ENCODE peak calls at places on chromosomes 12 and 14, in seven cellular contexts. J is AG04450, C is WERI-Rb-1, U is mucosa of descending colon, Q is esophagus muscularis mucosa, Z is GM13977, S is tibial artery. D is an unnamed sample.

GRCh38 chr12:124720687-124721500 is 142.8 kb downstream of the SCARB1 start:
- DNase-seq in U (no peak), S (no peak), J (no peak), Z (no peak), Q (no peak), C (peak; percentile 98), D (no peak)

GRCh38 chr12:116577149-116577548 is 18.0 kb downstream of the MAP1LC3B2 start:
- DNase-seq in J (no peak), Q (no peak), Z (no peak), S (no peak), C (no peak), U (no peak), D (no peak)

GRCh38 chr14:35858521-35859209 is 32.5 kb downstream of the BRMS1L start:
- DNase-seq in J (no peak), U (no peak), Z (no peak), S (no peak), C (no peak), Q (no peak), D (no peak)

GRCh38 chr14:74357585-74357984 is 9.3 kb downstream of the VRTN start:
- DNase-seq in S (no peak), J (no peak), Z (no peak), Q (no peak), U (no peak), C (no peak), D (no peak)

GRCh38 chr12:2053675-2054070 is 886 bp downstream of the CACNA1C start:
- DNase-seq in C (no peak), Z (no peak), U (no peak), S (peak; percentile 72), Q (no peak), J (no peak), D (no peak)

GRCh38 chr12:93886533-93887511 is 209.6 kb downstream of the CRADD start:
- DNase-seq in U (no peak), Q (peak; percentile 39), S (no peak), J (peak; percentile 51), C (no peak), Z (no peak), D (no peak)

GRCh38 chr14:41498959-41499358 is 107.7 kb upstream of the LRFN5 start:
- DNase-seq in S (no peak), J (no peak), U (no peak), C (no peak), Q (no peak), Z (no peak), D (no peak)

GRCh38 chr14:71232506-71232905 is 325.2 kb downstream of the PCNX1 start:
- DNase-seq in J (no peak), U (no peak), Q (no peak), Z (no peak), C (no peak), S (no peak), D (no peak)

GRCh38 chr12:26429070-26429691 is 233.8 kb downstream of the SSPN start:
- DNase-seq in J (no peak), U (no peak), Q (no peak), C (no peak), S (no peak), Z (no peak), D (no peak)

GRCh38 chr14:105863296-105864108 is 337.1 kb downstream of the TMEM121 start:
- DNase-seq in S (peak; percentile 54), J (no peak), Z (peak; percentile 4), U (peak; percentile 10), C (no peak), Q (no peak), D (no peak)

GRCh38 chr14:54840336-54840735 is 62.3 kb downstream of the GCH1 start:
- DNase-seq in U (no peak), Z (no peak), S (no peak), Q (no peak), C (no peak), J (no peak), D (no peak)

GRCh38 chr14:88710709-88711108 is 82.0 kb downstream of the EML5 start:
- DNase-seq in Q (no peak), U (no peak), Z (no peak), C (no peak), J (no peak), S (no peak), D (no peak)

GRCh38 chr14:49972840-49973239 is 80.0 kb downstream of the ARF6 start:
- DNase-seq in U (peak; percentile 69), C (no peak), Z (no peak), S (no peak), J (peak; percentile 60), Q (no peak), D (no peak)

GRCh38 chr12:113786107-113786506 is 180.0 kb downstream of the RBM19 start:
- DNase-seq in U (no peak), J (no peak), S (no peak), Q (no peak), Z (no peak), C (no peak), D (no peak)
- TF ChIP-seq CTCF in U (no peak), J (peak; percentile 17), S (no peak), Q (no peak), Z (no peak), C (peak; percentile 57), D (no peak)

GRCh38 chr12:88578821-88579518 is 1.3 kb downstream of the KITLG start:
- DNase-seq in S (no peak), C (no peak), Q (no peak), J (no peak), Z (peak; percentile 12), U (peak; percentile 40), D (no peak)
- TF ChIP-seq CTCF in S (peak; percentile 21), C (peak; percentile 3), Q (peak; percentile 30), J (peak; percentile 57), Z (no peak), U (peak; percentile 39), D (no peak)

GRCh38 chr14:20606902-20607242 is 15.7 kb upstream of the RNASE12 start:
- DNase-seq in Q (no peak), S (no peak), Z (no peak), J (no peak), U (no peak), C (no peak), D (no peak)

GRCh38 chr14:20608383-20609095 is 17.4 kb upstream of the RNASE12 start:
- DNase-seq in S (no peak), U (no peak), Z (no peak), C (no peak), Q (no peak), J (no peak), D (no peak)

GRCh38 chr14:20607617-20608016 is 16.4 kb upstream of the RNASE12 start:
- DNase-seq in U (no peak), C (no peak), S (no peak), J (no peak), Z (peak; percentile 32), Q (no peak), D (no peak)

GRCh38 chr14:20604291-20604690 is 13.1 kb upstream of the RNASE12 start:
- DNase-seq in J (no peak), S (no peak), U (no peak), C (no peak), Q (no peak), Z (no peak), D (no peak)

DNA sequence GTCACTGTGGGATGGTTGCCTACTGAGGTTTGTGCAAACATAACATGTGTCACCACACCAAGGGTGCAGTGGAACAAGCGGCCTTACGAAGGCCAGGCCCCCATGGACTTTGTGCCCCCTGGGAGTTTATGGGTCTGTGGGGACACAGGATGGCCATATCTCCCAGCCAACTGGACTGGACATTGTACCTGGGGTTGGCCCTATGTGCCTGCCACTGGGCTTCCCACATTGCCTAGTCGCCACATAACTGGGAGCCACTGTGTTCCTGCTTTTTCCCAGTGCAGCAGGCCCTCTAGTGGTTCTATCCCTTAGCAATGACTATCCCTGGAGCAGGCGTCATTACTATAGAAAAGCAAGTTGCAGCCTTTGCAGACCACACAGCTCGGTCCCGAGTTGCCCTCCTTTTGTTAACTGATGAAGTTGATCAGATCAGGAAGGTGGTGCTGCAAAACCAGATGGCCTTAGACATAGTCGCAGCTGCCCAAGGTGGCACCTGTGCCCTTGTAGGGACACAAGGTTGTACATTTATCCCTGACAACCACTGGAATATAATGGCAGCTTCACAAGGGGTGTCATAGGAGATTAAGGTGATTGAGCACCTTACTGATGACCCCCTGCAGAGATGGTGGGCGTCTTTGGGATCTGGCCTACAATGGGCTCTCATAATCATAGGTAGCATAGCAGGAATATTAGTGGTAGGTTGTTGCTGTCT is 15.2 kb upstream of the RNASE12 start:
- DNase-seq in C (peak; percentile 48), U (peak; percentile 51), J (no peak), Q (no peak), Z (no peak), S (no peak), D (no peak)
- TF ChIP-seq CTCF in C (peak; percentile 72), U (peak; percentile 21), J (peak; percentile 62), Q (no peak), Z (peak; percentile 43), S (peak; percentile 12), D (peak; percentile 44)

GRCh38 chr12:52003591-52003990 is 3.2 kb upstream of the TAMALIN start:
- DNase-seq in U (no peak), Q (no peak), S (no peak), J (no peak), C (no peak), Z (no peak), D (no peak)

GRCh38 chr12:52005903-52006703 is 643 bp upstream of the TAMALIN start:
- DNase-seq in S (peak; percentile 85), Z (peak; percentile 86), U (peak; percentile 61), Q (no peak), C (no peak), J (no peak), D (peak; percentile 80)

GRCh38 chr12:52003016-52003550 is 3.7 kb upstream of the TAMALIN start:
- DNase-seq in Z (no peak), U (no peak), S (no peak), Q (no peak), C (no peak), J (no peak), D (no peak)

GRCh38 chr12:52005218-52005902 is 1.4 kb upstream of the TAMALIN start:
- DNase-seq in J (no peak), U (no peak), Z (no peak), Q (no peak), S (no peak), C (no peak), D (no peak)

DNA sequence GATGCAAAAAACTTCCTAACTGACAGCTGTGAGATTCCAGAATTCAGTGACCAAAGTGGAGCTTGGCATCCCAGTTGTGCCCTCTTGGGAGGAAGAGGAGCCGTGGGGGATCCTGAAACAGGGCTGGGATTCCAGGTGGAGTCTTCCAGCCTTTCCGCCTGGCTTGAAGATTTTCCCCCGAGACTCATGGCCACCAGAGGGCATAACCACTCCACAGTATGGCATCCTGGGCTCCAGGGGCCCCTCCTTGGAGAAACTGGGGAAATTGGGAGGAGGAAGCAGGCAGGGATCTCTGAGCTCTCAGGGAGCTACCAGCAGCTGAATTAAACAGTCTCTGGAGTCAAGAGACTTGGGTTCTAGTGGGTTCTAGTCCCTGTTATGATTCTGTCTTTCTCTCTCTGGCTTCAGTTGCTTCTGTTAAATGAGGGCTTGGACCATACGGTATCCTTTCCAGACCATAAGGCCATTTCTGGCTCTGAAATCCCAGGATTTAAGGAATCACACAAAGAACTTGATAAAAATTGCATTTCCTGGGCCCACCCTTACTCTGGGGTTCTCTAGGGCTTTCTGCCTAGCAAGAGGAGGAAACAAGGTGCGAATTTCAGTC is 2.6 kb upstream of the TAMALIN start:
- DNase-seq in S (no peak), Q (no peak), C (peak; percentile 71), U (peak; percentile 65), Z (no peak), J (no peak), D (no peak)
- TF ChIP-seq CTCF in S (peak; percentile 59), Q (peak; percentile 69), C (peak; percentile 67), U (no peak), Z (peak; percentile 54), J (peak; percentile 83), D (peak; percentile 54)